ENCODE peak calls at places on chromosomes 6 and 20, in five cellular contexts. One of them, this sample, is unnamed.
A peak's percentile ranks its signal among the peaks of the same experiment; 100 is the strongest.

GRCh38 chr6:25971187-25971811 is 8.7 kb downstream of the TRIM38 start:
- DNase-seq in tibial nerve: no peak
- DNase-seq in transverse colon: no peak
- DNase-seq in adrenal gland: peak; percentile 76
- DNase-seq in body of pancreas: peak; percentile 41
- DNase-seq in this sample: no peak

GRCh38 chr6:75991941-75992340 is 80.5 kb downstream of the IMPG1 start:
- DNase-seq in body of pancreas: no peak
- DNase-seq in tibial nerve: no peak
- DNase-seq in adrenal gland: no peak
- DNase-seq in transverse colon: no peak
- DNase-seq in this sample: no peak

GRCh38 chr6:162736933-162737332 is 9.2 kb downstream of the PACRG start:
- DNase-seq in tibial nerve: no peak
- DNase-seq in body of pancreas: peak; percentile 9
- DNase-seq in adrenal gland: peak; percentile 6
- DNase-seq in transverse colon: no peak
- DNase-seq in this sample: no peak

GRCh38 chr6:12208190-12208589 is 82.0 kb upstream of the EDN1 start:
- DNase-seq in adrenal gland: peak; percentile 45
- DNase-seq in body of pancreas: peak; percentile 54
- DNase-seq in tibial nerve: no peak
- DNase-seq in transverse colon: peak; percentile 12
- DNase-seq in this sample: no peak

GRCh38 chr20:60065741-60066437 is 107.7 kb downstream of the CDH26 start:
- DNase-seq in adrenal gland: no peak
- DNase-seq in transverse colon: no peak
- DNase-seq in body of pancreas: no peak
- DNase-seq in tibial nerve: no peak
- DNase-seq in this sample: no peak

GRCh38 chr6:27870486-27870885 is 41.7 kb downstream of the OR2B2 start:
- DNase-seq in body of pancreas: no peak
- DNase-seq in transverse colon: no peak
- DNase-seq in adrenal gland: no peak
- DNase-seq in tibial nerve: no peak
- DNase-seq in this sample: no peak

GRCh38 chr6:11710221-11710836 is 68.3 kb downstream of the ADTRP start:
- DNase-seq in adrenal gland: no peak
- DNase-seq in transverse colon: no peak
- DNase-seq in tibial nerve: no peak
- DNase-seq in body of pancreas: no peak
- DNase-seq in this sample: no peak

GRCh38 chr6:38164671-38165108 is 345.2 kb downstream of the ZFAND3 start:
- DNase-seq in tibial nerve: no peak
- DNase-seq in body of pancreas: no peak
- DNase-seq in transverse colon: no peak
- DNase-seq in adrenal gland: no peak
- DNase-seq in this sample: no peak

GRCh38 chr20:25254986-25255680 is 7.2 kb downstream of the PYGB start:
- DNase-seq in tibial nerve: no peak
- DNase-seq in adrenal gland: peak; percentile 83
- DNase-seq in body of pancreas: peak; percentile 67
- DNase-seq in transverse colon: peak; percentile 76
- DNase-seq in this sample: no peak

GRCh38 chr6:103122766-103123601 is 1729.5 kb downstream of the GRIK2 start:
- DNase-seq in body of pancreas: peak; percentile 46
- DNase-seq in adrenal gland: peak; percentile 32
- DNase-seq in tibial nerve: no peak
- DNase-seq in transverse colon: peak; percentile 39
- DNase-seq in this sample: no peak

GRCh38 chr20:11057624-11058023 is 383.8 kb upstream of the JAG1 start:
- DNase-seq in body of pancreas: no peak
- DNase-seq in transverse colon: no peak
- DNase-seq in adrenal gland: no peak
- DNase-seq in tibial nerve: no peak
- DNase-seq in this sample: no peak

GRCh38 chr6:135183532-135184440 is 2.7 kb downstream of the MYB start:
- DNase-seq in body of pancreas: peak; percentile 58
- DNase-seq in transverse colon: peak; percentile 84
- DNase-seq in adrenal gland: no peak
- DNase-seq in tibial nerve: no peak
- DNase-seq in this sample: no peak

GRCh38 chr6:158663465-158664167 is 13.8 kb downstream of the SYTL3 start:
- DNase-seq in adrenal gland: no peak
- DNase-seq in body of pancreas: no peak
- DNase-seq in tibial nerve: no peak
- DNase-seq in transverse colon: no peak
- DNase-seq in this sample: no peak

GRCh38 chr6:116533233-116533957 is 12.1 kb downstream of the TRAPPC3L start:
- DNase-seq in adrenal gland: no peak
- DNase-seq in body of pancreas: no peak
- DNase-seq in tibial nerve: no peak
- DNase-seq in transverse colon: no peak
- DNase-seq in this sample: no peak

GRCh38 chr6:151482290-151482689 is 11.5 kb upstream of the CCDC170 start:
- DNase-seq in body of pancreas: no peak
- DNase-seq in transverse colon: no peak
- DNase-seq in tibial nerve: no peak
- DNase-seq in adrenal gland: no peak
- DNase-seq in this sample: no peak

GRCh38 chr6:149896491-149896890 is 1.4 kb downstream of the RAET1E start:
- DNase-seq in transverse colon: no peak
- DNase-seq in body of pancreas: no peak
- DNase-seq in adrenal gland: no peak
- DNase-seq in tibial nerve: no peak
- DNase-seq in this sample: no peak

GRCh38 chr6:3204921-3205320 is 22.5 kb downstream of the TUBB2B start:
- DNase-seq in adrenal gland: no peak
- DNase-seq in body of pancreas: no peak
- DNase-seq in transverse colon: no peak
- DNase-seq in tibial nerve: no peak
- DNase-seq in this sample: no peak

GRCh38 chr6:40763001-40763400 is 175.8 kb upstream of the LRFN2 start:
- DNase-seq in transverse colon: peak; percentile 68
- DNase-seq in tibial nerve: no peak
- DNase-seq in adrenal gland: no peak
- DNase-seq in body of pancreas: no peak
- DNase-seq in this sample: no peak

GRCh38 chr6:18795726-18796125 is 408.6 kb downstream of the RNF144B start:
- DNase-seq in adrenal gland: no peak
- DNase-seq in body of pancreas: no peak
- DNase-seq in tibial nerve: no peak
- DNase-seq in transverse colon: no peak
- DNase-seq in this sample: no peak

GRCh38 chr6:138109042-138109997 is 2.1 kb upstream of the PERP start:
- DNase-seq in body of pancreas: peak; percentile 78
- DNase-seq in transverse colon: peak; percentile 87
- DNase-seq in adrenal gland: peak; percentile 81
- DNase-seq in tibial nerve: peak; percentile 78
- DNase-seq in this sample: peak; percentile 57

GRCh38 chr20:23928788-23929187 is 49.2 kb upstream of the CST5 start:
- DNase-seq in tibial nerve: no peak
- DNase-seq in adrenal gland: no peak
- DNase-seq in body of pancreas: no peak
- DNase-seq in transverse colon: no peak
- DNase-seq in this sample: no peak

GRCh38 chr6:81003156-81003555 is 749.3 kb downstream of the TENT5A start:
- DNase-seq in adrenal gland: no peak
- DNase-seq in transverse colon: no peak
- DNase-seq in tibial nerve: no peak
- DNase-seq in body of pancreas: no peak
- DNase-seq in this sample: no peak

GRCh38 chr6:52552278-52552643 is 24.6 kb downstream of the TRAM2 start:
- DNase-seq in adrenal gland: no peak
- DNase-seq in transverse colon: peak; percentile 57
- DNase-seq in tibial nerve: no peak
- DNase-seq in body of pancreas: no peak
- DNase-seq in this sample: no peak

GRCh38 chr20:41100001-41100480 is 37.3 kb upstream of the PLCG1 start:
- DNase-seq in transverse colon: no peak
- DNase-seq in adrenal gland: no peak
- DNase-seq in body of pancreas: no peak
- DNase-seq in tibial nerve: no peak
- DNase-seq in this sample: no peak

GRCh38 chr20:38013891-38014290 is 19.4 kb downstream of the TTI1 start:
- DNase-seq in transverse colon: no peak
- DNase-seq in body of pancreas: no peak
- DNase-seq in adrenal gland: no peak
- DNase-seq in tibial nerve: no peak
- DNase-seq in this sample: no peak

GRCh38 chr6:158290659-158291058 is 21.6 kb upstream of the TULP4 start:
- DNase-seq in adrenal gland: no peak
- DNase-seq in tibial nerve: no peak
- DNase-seq in transverse colon: peak; percentile 57
- DNase-seq in body of pancreas: no peak
- DNase-seq in this sample: no peak

GRCh38 chr6:166551797-166552495 is 34.5 kb downstream of the RAMACL start:
- DNase-seq in tibial nerve: no peak
- DNase-seq in body of pancreas: no peak
- DNase-seq in adrenal gland: no peak
- DNase-seq in transverse colon: no peak
- DNase-seq in this sample: no peak

GRCh38 chr6:39365281-39366074 is 43.0 kb upstream of the KCNK16 start:
- DNase-seq in transverse colon: no peak
- DNase-seq in adrenal gland: peak; percentile 81
- DNase-seq in body of pancreas: no peak
- DNase-seq in tibial nerve: no peak
- DNase-seq in this sample: no peak

GRCh38 chr6:160978141-160978926 is 13.2 kb upstream of the MAP3K4 start:
- DNase-seq in body of pancreas: no peak
- DNase-seq in tibial nerve: no peak
- DNase-seq in adrenal gland: no peak
- DNase-seq in transverse colon: no peak
- DNase-seq in this sample: no peak

GRCh38 chr6:136426627-136427377 is 123.4 kb downstream of the MAP7 start:
- DNase-seq in tibial nerve: no peak
- DNase-seq in adrenal gland: no peak
- DNase-seq in body of pancreas: peak; percentile 52
- DNase-seq in transverse colon: no peak
- DNase-seq in this sample: no peak

GRCh38 chr6:29792123-29793035 is 35.2 kb upstream of the HLA-G start:
- DNase-seq in transverse colon: peak; percentile 58
- DNase-seq in adrenal gland: peak; percentile 79
- DNase-seq in body of pancreas: peak; percentile 62
- DNase-seq in tibial nerve: peak; percentile 29
- DNase-seq in this sample: peak; percentile 49

GRCh38 chr20:58998656-58999055 is 8.4 kb downstream of the CTSZ start:
- DNase-seq in tibial nerve: no peak
- DNase-seq in transverse colon: peak; percentile 3
- DNase-seq in adrenal gland: no peak
- DNase-seq in body of pancreas: no peak
- DNase-seq in this sample: no peak
- TF ChIP-seq POLR2A in tibial nerve: no peak
- TF ChIP-seq POLR2A in transverse colon: no peak
- TF ChIP-seq POLR2A in adrenal gland: no peak
- TF ChIP-seq POLR2A in body of pancreas: no peak
- TF ChIP-seq POLR2A in this sample: no peak

GRCh38 chr20:31673943-31674463 is 36.3 kb downstream of the COX4I2 start:
- DNase-seq in adrenal gland: no peak
- DNase-seq in transverse colon: no peak
- DNase-seq in tibial nerve: no peak
- DNase-seq in body of pancreas: no peak
- DNase-seq in this sample: no peak

GRCh38 chr20:31669876-31670275 is 32.2 kb downstream of the COX4I2 start:
- DNase-seq in tibial nerve: no peak
- DNase-seq in body of pancreas: no peak
- DNase-seq in transverse colon: no peak
- DNase-seq in adrenal gland: no peak
- DNase-seq in this sample: no peak

GRCh38 chr20:31673435-31673834 is 35.7 kb downstream of the COX4I2 start:
- DNase-seq in body of pancreas: no peak
- DNase-seq in adrenal gland: no peak
- DNase-seq in transverse colon: no peak
- DNase-seq in tibial nerve: no peak
- DNase-seq in this sample: no peak

GRCh38 chr20:31670371-31671228 is 32.9 kb downstream of the COX4I2 start:
- DNase-seq in body of pancreas: peak; percentile 90
- DNase-seq in tibial nerve: peak; percentile 62
- DNase-seq in adrenal gland: peak; percentile 79
- DNase-seq in transverse colon: peak; percentile 69
- DNase-seq in this sample: no peak

DNA sequence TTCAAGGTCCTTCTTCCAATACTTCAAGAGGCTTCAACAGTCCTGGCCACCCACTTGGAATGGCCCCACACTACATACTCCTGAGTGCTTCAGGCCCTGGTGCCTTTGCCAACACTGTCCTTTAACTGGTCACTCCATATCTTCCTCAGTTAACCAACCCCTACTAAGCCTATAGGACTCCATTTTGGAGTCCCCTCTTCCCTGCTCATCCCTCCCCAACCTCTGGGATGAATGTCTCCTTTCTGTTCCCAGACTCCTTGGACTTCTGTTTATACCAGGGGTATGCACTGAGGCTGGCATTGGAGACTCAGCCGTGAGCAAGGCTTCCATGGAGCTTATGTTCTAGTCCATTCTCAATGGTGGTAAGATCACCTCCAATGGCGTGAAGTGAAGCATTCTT is 33.6 kb downstream of the COX4I2 start:
- DNase-seq in adrenal gland: no peak
- DNase-seq in transverse colon: no peak
- DNase-seq in tibial nerve: no peak
- DNase-seq in body of pancreas: no peak
- DNase-seq in this sample: no peak
- H3K27ac ChIP-seq in adrenal gland: no peak overlapping the region
- H3K27ac ChIP-seq in transverse colon: peak overlapping the region; percentile 86
- H3K27ac ChIP-seq in tibial nerve: peak overlapping the region; percentile 99
- H3K27ac ChIP-seq in body of pancreas: peak overlapping the region; percentile 95
- H3K27ac ChIP-seq in this sample: peak overlapping the region; percentile 57

GRCh38 chr20:19802492-19803158 is 44.6 kb downstream of the RIN2 start:
- DNase-seq in tibial nerve: no peak
- DNase-seq in body of pancreas: peak; percentile 66
- DNase-seq in adrenal gland: no peak
- DNase-seq in transverse colon: no peak
- DNase-seq in this sample: no peak
- TF ChIP-seq CTCF in tibial nerve: no peak
- TF ChIP-seq CTCF in body of pancreas: peak; percentile 42
- TF ChIP-seq CTCF in adrenal gland: peak; percentile 3
- TF ChIP-seq CTCF in transverse colon: peak; percentile 27
- TF ChIP-seq CTCF in this sample: no peak

GRCh38 chr6:155152211-155153076 is 111.4 kb upstream of the CLDN20 start:
- DNase-seq in transverse colon: no peak
- DNase-seq in tibial nerve: no peak
- DNase-seq in adrenal gland: no peak
- DNase-seq in body of pancreas: no peak
- DNase-seq in this sample: no peak

GRCh38 chr6:155150967-155151671 is 112.7 kb upstream of the CLDN20 start:
- DNase-seq in tibial nerve: no peak
- DNase-seq in body of pancreas: no peak
- DNase-seq in transverse colon: no peak
- DNase-seq in adrenal gland: no peak
- DNase-seq in this sample: no peak

GRCh38 chr6:155143610-155144106 is 120.2 kb upstream of the CLDN20 start:
- DNase-seq in transverse colon: no peak
- DNase-seq in tibial nerve: no peak
- DNase-seq in body of pancreas: no peak
- DNase-seq in adrenal gland: no peak
- DNase-seq in this sample: no peak

GRCh38 chr6:155146205-155146604 is 117.6 kb upstream of the CLDN20 start:
- DNase-seq in body of pancreas: no peak
- DNase-seq in adrenal gland: no peak
- DNase-seq in tibial nerve: no peak
- DNase-seq in transverse colon: no peak
- DNase-seq in this sample: no peak

GRCh38 chr6:155147958-155148663 is 115.7 kb upstream of the CLDN20 start:
- DNase-seq in transverse colon: no peak
- DNase-seq in adrenal gland: no peak
- DNase-seq in tibial nerve: no peak
- DNase-seq in body of pancreas: no peak
- DNase-seq in this sample: no peak
- TF ChIP-seq POLR2A in transverse colon: no peak
- TF ChIP-seq POLR2A in adrenal gland: no peak
- TF ChIP-seq POLR2A in tibial nerve: no peak
- TF ChIP-seq POLR2A in body of pancreas: no peak
- TF ChIP-seq POLR2A in this sample: no peak

This sample was measured in ovary.